ENCODE peak calls at places on chromosomes 13 and 19, in five cellular contexts. W, Y, I, N and G are unnamed samples.

GRCh38 chr19:677201-677600 is 1.0 kb downstream of the FSTL3 start:
- DNase-seq in W (no peak), Y (peak; percentile 70), I (peak; percentile 43), N (peak; percentile 88), G (peak; percentile 14)

GRCh38 chr19:18771328-18772242 is 19.5 kb downstream of the COMP start:
- DNase-seq in W (peak; percentile 54), Y (peak; percentile 23), I (no peak), N (no peak), G (no peak)

GRCh38 chr19:30132312-30133075 is 190.5 kb downstream of the URI1 start:
- DNase-seq in W (peak; percentile 37), Y (no peak), I (no peak), N (no peak), G (no peak)

GRCh38 chr13:54852831-54853230 is 1824.2 kb downstream of the OLFM4 start:
- DNase-seq in W (no peak), Y (no peak), I (no peak), N (no peak), G (no peak)

GRCh38 chr13:112733112-112733511 is 43.3 kb downstream of the ATP11A start:
- DNase-seq in W (peak; percentile 49), Y (no peak), I (no peak), N (no peak), G (no peak)

GRCh38 chr19:44603201-44603945 is 10.0 kb upstream of the IGSF23 start:
- DNase-seq in W (no peak), Y (peak; percentile 48), I (no peak), N (no peak), G (no peak)

GRCh38 chr13:109155301-109155761 is 525.9 kb downstream of the MYO16 start:
- DNase-seq in W (no peak), Y (peak; percentile 64), I (no peak), N (no peak), G (no peak)

GRCh38 chr13:109868583-109869311 is 82.4 kb upstream of the IRS2 start:
- DNase-seq in W (no peak), Y (peak; percentile 79), I (no peak), N (no peak), G (no peak)

GRCh38 chr19:925087-925911 is 536 bp upstream of the ARID3A start:
- DNase-seq in W (peak; percentile 96), Y (peak; percentile 65), I (peak; percentile 80), N (peak; percentile 91), G (peak; percentile 74)

GRCh38 chr19:43941209-43941608 is 6.1 kb upstream of the ZNF45 start:
- DNase-seq in W (no peak), Y (no peak), I (no peak), N (no peak), G (no peak)

GRCh38 chr19:19489804-19490204 is 25.5 kb downstream of the TSSK6 start:
- DNase-seq in W (no peak), Y (no peak), I (peak; percentile 34), N (peak; percentile 27), G (no peak)

GRCh38 chr13:89315287-89315686 is 1644.1 kb downstream of the SLITRK5 start:
- DNase-seq in W (no peak), Y (no peak), I (no peak), N (no peak), G (no peak)

GRCh38 chr19:48484247-48484893 is 15.2 kb downstream of the CYTH2 start:
- DNase-seq in W (no peak), Y (no peak), I (no peak), N (no peak), G (no peak)

GRCh38 chr19:33840382-33840781 is 43.7 kb downstream of the KCTD15 start:
- DNase-seq in W (no peak), Y (no peak), I (no peak), N (no peak), G (no peak)

GRCh38 chr13:34747507-34747906 is 194.6 kb upstream of the NBEA start:
- DNase-seq in W (no peak), Y (no peak), I (no peak), N (no peak), G (no peak)

GRCh38 chr13:99661791-99662190 is 160.5 kb downstream of the TM9SF2 start:
- DNase-seq in W (peak; percentile 83), Y (no peak), I (no peak), N (no peak), G (no peak)

GRCh38 chr13:58855283-58855682 is 1223.7 kb downstream of the PCDH17 start:
- DNase-seq in W (peak; percentile 20), Y (peak; percentile 1), I (no peak), N (no peak), G (no peak)

GRCh38 chr19:17495639-17496265 is 15.7 kb upstream of the PGLS start:
- DNase-seq in W (no peak), Y (no peak), I (no peak), N (no peak), G (no peak)

GRCh38 chr13:113802090-113802531 is 43.1 kb downstream of the TMEM255B start:
- DNase-seq in W (peak; percentile 89), Y (no peak), I (no peak), N (peak; percentile 77), G (no peak)

GRCh38 chr13:78978381-78978998 is 319.5 kb upstream of the OBI1 start:
- DNase-seq in W (peak; percentile 60), Y (peak; percentile 68), I (peak; percentile 25), N (no peak), G (no peak)

GRCh38 chr19:3516675-3517207 is 10.6 kb downstream of the FZR1 start:
- DNase-seq in W (no peak), Y (peak; percentile 53), I (peak; percentile 68), N (no peak), G (no peak)

GRCh38 chr13:21075303-21076264 is 14.2 kb upstream of the LATS2 start:
- DNase-seq in W (peak; percentile 67), Y (no peak), I (peak; percentile 34), N (peak; percentile 80), G (no peak)

GRCh38 chr19:13172335-13173128 is 22.3 kb downstream of the IER2 start:
- DNase-seq in W (no peak), Y (peak; percentile 98), I (peak; percentile 88), N (peak; percentile 89), G (no peak)

GRCh38 chr19:1566392-1567115 is 1.6 kb downstream of the MEX3D start:
- DNase-seq in W (peak; percentile 88), Y (peak; percentile 46), I (peak; percentile 71), N (no peak), G (peak; percentile 87)

GRCh38 chr19:10604460-10604980 is 17.4 kb upstream of the AP1M2 start:
- DNase-seq in W (peak; percentile 69), Y (peak; percentile 38), I (peak; percentile 35), N (peak; percentile 70), G (no peak)

GRCh38 chr19:54203151-54203611 is 2.5 kb downstream of the RPS9 start:
- DNase-seq in W (no peak), Y (peak; percentile 46), I (peak; percentile 59), N (no peak), G (no peak)

GRCh38 chr19:28416245-28416644 is 796.7 kb downstream of the UQCRFS1 start:
- DNase-seq in W (no peak), Y (no peak), I (no peak), N (no peak), G (no peak)

GRCh38 chr13:94454906-94455305 is 24.6 kb downstream of the DCT start:
- DNase-seq in W (no peak), Y (peak; percentile 20), I (no peak), N (no peak), G (no peak)

GRCh38 chr19:45322311-45322710 is 364 bp downstream of the CKM start:
- DNase-seq in W (peak; percentile 78), Y (no peak), I (no peak), N (no peak), G (no peak)

DNA sequence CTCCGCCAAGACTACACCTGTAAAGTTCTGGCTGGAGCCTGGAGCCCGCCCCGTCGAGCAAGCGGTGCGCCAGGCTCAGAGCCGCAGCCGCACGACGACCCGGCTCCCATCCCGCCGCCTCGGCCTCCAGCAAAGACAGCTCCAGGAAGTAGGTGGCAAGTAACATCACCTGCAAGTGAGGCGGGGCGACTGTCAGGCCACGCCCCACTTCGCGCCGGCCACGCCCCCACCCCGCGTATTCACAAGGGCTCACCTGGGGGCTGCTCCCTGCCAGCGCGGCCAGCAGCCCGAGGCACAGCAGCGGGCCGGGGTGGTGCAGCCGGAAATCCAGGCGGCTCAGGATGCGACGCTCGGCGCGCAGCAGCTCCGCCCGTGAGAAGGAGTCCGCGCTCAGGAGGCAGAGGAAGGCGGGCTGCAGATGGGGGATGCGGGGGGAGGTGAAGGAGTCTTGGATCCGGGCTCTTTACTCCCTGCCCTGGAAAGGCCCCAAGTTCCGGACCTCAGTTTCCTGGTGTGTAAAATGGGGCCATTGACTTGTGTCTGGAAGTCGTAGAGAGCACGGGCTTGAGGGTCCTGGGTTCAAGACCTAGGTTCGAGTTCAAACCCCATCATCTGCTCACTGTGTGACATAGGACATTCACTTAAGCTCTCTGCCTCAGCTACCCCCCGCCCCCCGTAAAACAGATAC is 3.2 kb downstream of the CCNP start:
- DNase-seq in W (peak; percentile 58), Y (peak; percentile 51), I (peak; percentile 30), N (no peak), G (no peak)
- H3K27ac ChIP-seq in W (no peak overlapping the region), Y (no peak overlapping the region), I (no peak overlapping the region), N (no peak overlapping the region), G (no peak overlapping the region)

DNA sequence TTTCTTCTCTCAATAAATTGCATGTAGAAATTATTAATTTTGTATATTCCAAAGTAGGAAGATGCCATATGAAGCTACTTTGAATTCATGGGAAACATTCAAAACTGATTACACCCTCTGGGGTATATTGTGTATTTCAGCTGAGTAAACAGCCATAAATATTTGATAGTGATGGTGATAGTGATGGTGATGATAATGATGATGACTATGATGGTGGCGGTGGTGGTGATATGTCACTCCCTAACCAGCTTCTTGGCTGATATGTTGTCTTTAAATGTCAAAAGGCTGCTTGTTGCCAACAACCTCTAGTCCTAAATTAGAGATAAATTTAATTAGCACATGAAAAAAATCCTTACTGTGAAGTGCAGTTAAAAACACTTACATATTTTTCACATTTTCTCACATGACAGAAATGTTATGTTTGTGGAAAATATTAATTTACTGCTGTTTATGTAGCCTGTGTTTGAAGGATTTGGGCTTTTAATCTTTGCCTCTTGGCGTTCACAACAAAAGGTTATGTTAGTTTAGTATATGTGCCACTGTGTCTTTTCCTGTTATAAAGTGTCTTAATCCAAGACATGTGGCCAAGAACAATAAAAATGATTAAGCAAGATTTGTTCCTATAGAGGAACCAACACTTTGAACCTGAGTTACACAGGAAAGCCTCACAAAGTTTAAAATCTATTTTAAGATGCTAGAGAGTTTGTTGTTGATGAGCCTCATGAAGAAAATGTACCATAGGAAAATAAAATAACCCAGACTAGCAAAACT is 102.2 kb downstream of the LRCH1 start:
- DNase-seq in W (no peak), Y (no peak), I (no peak), N (no peak), G (no peak)
- H3K27ac ChIP-seq in W (no peak overlapping the region), Y (no peak overlapping the region), I (peak overlapping the region; percentile 73), N (peak overlapping the region; percentile 64), G (no peak overlapping the region)

GRCh38 chr13:52374389-52374788 is 31.6 kb downstream of the THSD1 start:
- DNase-seq in W (no peak), Y (no peak), I (no peak), N (no peak), G (no peak)
- H3K27ac ChIP-seq in W (no peak overlapping the region), Y (no peak overlapping the region), I (no peak overlapping the region), N (no peak overlapping the region), G (no peak overlapping the region)

GRCh38 chr19:51663650-51664049 is 17.0 kb upstream of the SIGLEC14 start:
- DNase-seq in W (no peak), Y (no peak), I (no peak), N (no peak), G (no peak)

GRCh38 chr19:51668167-51668566 is 21.5 kb upstream of the SIGLEC14 start:
- DNase-seq in W (no peak), Y (no peak), I (no peak), N (no peak), G (no peak)

GRCh38 chr19:51660975-51661600 is 14.5 kb upstream of the SIGLEC14 start:
- DNase-seq in W (peak; percentile 81), Y (peak; percentile 95), I (peak; percentile 65), N (peak; percentile 74), G (peak; percentile 32)

GRCh38 chr19:51664131-51664530 is 17.5 kb upstream of the SIGLEC14 start:
- DNase-seq in W (no peak), Y (no peak), I (no peak), N (no peak), G (no peak)

GRCh38 chr19:51664997-51665396 is 18.4 kb upstream of the SIGLEC14 start:
- DNase-seq in W (no peak), Y (peak; percentile 51), I (no peak), N (no peak), G (no peak)
- H3K27ac ChIP-seq in W (no peak overlapping the region), Y (no peak overlapping the region), I (no peak overlapping the region), N (no peak overlapping the region), G (no peak overlapping the region)